ENCODE peak calls at places on chromosomes 6 and 20, in ten cellular contexts. U is kidney, T is transverse colon, O is H9, V is OCI-LY7, P is IMR-90, D is right lobe of liver, Q is left lung, Y is left ventricle myocardium inferior, J is GM23248. H is an unnamed sample. For H3K9me3 and H3K4me1, the result is how much of the 10 kb centered on the place peaks cover.

GRCh38 chr6:1481326-1481725 is 92.0 kb downstream of the FOXF2 start:
- DNase-seq in Y (no peak), P (peak), J (peak), O (no peak), V (no peak), T (no peak), U (no peak), Q (no peak), D (peak), H (no peak)

GRCh38 chr6:47669684-47670515 is 28.5 kb upstream of the ADGRF4 start:
- DNase-seq in Q (no peak), D (no peak), T (no peak), U (no peak), V (no peak), Y (no peak), O (no peak), J (peak), P (no peak), H (no peak)

GRCh38 chr20:53077373-53078205 is 105.4 kb downstream of the TSHZ2 start:
- DNase-seq in U (no peak), Q (no peak), O (no peak), D (peak), Y (no peak), V (no peak), P (no peak), T (no peak), J (peak), H (no peak)

GRCh38 chr20:63325021-63325471 is 32.1 kb downstream of the COL20A1 start:
- DNase-seq in U (peak), J (no peak), Q (peak), P (no peak), Y (no peak), T (no peak), V (no peak), D (no peak), O (no peak), H (no peak)

GRCh38 chr6:154861825-154862224 is 128.6 kb downstream of the SCAF8 start:
- DNase-seq in V (no peak), U (no peak), P (no peak), D (no peak), O (no peak), Q (no peak), Y (no peak), J (no peak), T (no peak), H (no peak)

GRCh38 chr6:11718031-11718430 is 60.6 kb downstream of the ADTRP start:
- DNase-seq in T (no peak), D (no peak), U (no peak), J (no peak), Q (no peak), Y (no peak), V (no peak), O (no peak), P (no peak), H (no peak)

GRCh38 chr20:48776306-48776705 is 51.5 kb downstream of the PREX1 start:
- DNase-seq in T (no peak), P (peak), D (no peak), Y (no peak), J (peak), O (no peak), U (no peak), V (no peak), Q (peak), H (no peak)

GRCh38 chr6:47938411-47938810 is 156.6 kb downstream of the OPN5 start:
- DNase-seq in P (no peak), J (no peak), V (no peak), O (no peak), Q (no peak), D (no peak), Y (no peak), U (no peak), T (no peak), H (no peak)

GRCh38 chr6:7389162-7389450 is 436 bp downstream of the CAGE1 start:
- DNase-seq in D (no peak), P (peak), O (no peak), V (no peak), J (peak), T (no peak), U (no peak), Q (no peak), Y (no peak), H (no peak)

GRCh38 chr6:166435574-166435973 is 52.8 kb upstream of the MPC1 start:
- DNase-seq in O (peak), D (no peak), J (peak), V (no peak), T (peak), U (no peak), P (no peak), Y (peak), Q (no peak), H (no peak)

GRCh38 chr6:36358235-36358915 is 21.7 kb upstream of the BNIP5 start:
- DNase-seq in Q (no peak), P (peak), T (no peak), O (no peak), Y (no peak), U (peak), J (no peak), V (no peak), D (no peak), H (no peak)

GRCh38 chr6:166691741-166692140 is 64.7 kb upstream of the RPS6KA2 start:
- DNase-seq in J (no peak), O (no peak), T (no peak), Y (no peak), U (no peak), Q (no peak), D (no peak), P (no peak), V (no peak), H (no peak)

GRCh38 chr6:2739335-2739734 is 11.4 kb downstream of the MYLK4 start:
- DNase-seq in D (no peak), J (peak), Y (no peak), O (no peak), T (no peak), P (peak), U (no peak), Q (no peak), V (no peak), H (no peak)

GRCh38 chr6:73073238-73073637 is 152.1 kb downstream of the KHDC1L start:
- DNase-seq in V (no peak), P (no peak), J (peak), Y (no peak), U (no peak), Q (no peak), D (no peak), O (no peak), T (no peak), H (no peak)

GRCh38 chr20:63657937-63658748 is at the start of gene RTEL1:
- DNase-seq in O (peak), U (peak), Q (peak), V (peak), J (peak), P (peak), T (peak), Y (peak), D (peak), H (no peak)

GRCh38 chr20:4508773-4509172 is 212.9 kb upstream of the PRND start:
- DNase-seq in Q (no peak), U (no peak), J (no peak), Y (no peak), D (no peak), V (no peak), T (no peak), P (no peak), O (no peak), H (no peak)

GRCh38 chr6:167831281-167831680 is 4.6 kb downstream of the AFDN start:
- DNase-seq in Q (no peak), V (no peak), U (no peak), J (no peak), D (no peak), P (peak), O (no peak), T (no peak), Y (no peak), H (no peak)

GRCh38 chr6:3159805-3160781 is 2.7 kb upstream of the TUBB2A start:
- DNase-seq in Q (no peak), P (no peak), J (no peak), Y (no peak), T (peak), U (peak), V (peak), O (peak), D (no peak), H (no peak)

GRCh38 chr6:42692151-42692911 is 30.1 kb downstream of the PRPH2 start:
- DNase-seq in J (peak), Y (no peak), U (no peak), P (peak), V (no peak), D (peak), Q (no peak), O (no peak), T (no peak), H (no peak)

GRCh38 chr6:16999486-17000436 is 102.1 kb upstream of the STMND1 start:
- DNase-seq in Y (no peak), O (no peak), Q (no peak), J (peak), U (no peak), P (peak), D (no peak), V (no peak), T (no peak), H (no peak)

GRCh38 chr6:5398530-5398929 is 137.2 kb downstream of the FARS2 start:
- DNase-seq in J (peak), D (no peak), V (peak), Y (no peak), U (no peak), P (peak), Q (no peak), T (no peak), O (no peak), H (no peak)

GRCh38 chr6:106309766-106310373 is 15.7 kb downstream of the ATG5 start:
- DNase-seq in J (peak), T (no peak), Y (no peak), D (no peak), Q (no peak), V (no peak), U (no peak), O (no peak), P (peak), H (no peak)

GRCh38 chr6:168216139-168216538 is 103.4 kb downstream of the DACT2 start:
- DNase-seq in Y (no peak), T (no peak), J (no peak), P (no peak), V (no peak), O (peak), Q (no peak), D (no peak), U (no peak), H (no peak)

GRCh38 chr20:8057871-8058270 is 38.3 kb upstream of the TMX4 start:
- DNase-seq in O (no peak), Q (no peak), D (no peak), J (no peak), U (no peak), V (peak), P (no peak), T (no peak), Y (no peak), H (no peak)

GRCh38 chr6:5583528-5583927 is 322.2 kb downstream of the FARS2 start:
- DNase-seq in O (no peak), U (no peak), D (no peak), Q (no peak), V (no peak), P (no peak), Y (no peak), J (no peak), T (no peak), H (no peak)

GRCh38 chr6:105740946-105741605 is 338.2 kb upstream of the PREP start:
- DNase-seq in V (peak), P (peak), O (no peak), D (no peak), J (peak), U (no peak), T (no peak), Q (no peak), Y (no peak), H (no peak)

GRCh38 chr6:170137911-170138910 is 152.7 kb downstream of the DLL1 start:
- DNase-seq in P (no peak), V (no peak), D (peak), Y (no peak), J (no peak), T (no peak), U (peak), O (no peak), Q (peak), H (no peak)

GRCh38 chr6:170142559-170142958 is 148.3 kb downstream of the DLL1 start:
- DNase-seq in Y (no peak), T (no peak), Q (no peak), D (no peak), V (no peak), J (no peak), O (no peak), U (no peak), P (no peak), H (no peak)

GRCh38 chr6:170137176-170137891 is 153.5 kb downstream of the DLL1 start:
- DNase-seq in O (peak), P (no peak), T (peak), U (peak), Q (no peak), D (peak), J (peak), Y (peak), V (no peak), H (no peak)

GRCh38 chr6:170139531-170139930 is 151.3 kb downstream of the DLL1 start:
- DNase-seq in T (no peak), O (no peak), U (no peak), D (peak), P (no peak), Y (no peak), J (no peak), V (no peak), Q (peak), H (no peak)

GRCh38 chr6:170140129-170140528 is 150.7 kb downstream of the DLL1 start:
- DNase-seq in V (no peak), O (no peak), T (no peak), Q (no peak), Y (no peak), J (no peak), D (no peak), P (no peak), U (no peak), H (no peak)
- H3K9me3 ChIP-seq in V (under half), O (under half), T (under half), Q (under half), Y (under half), J (under half), D (under half), P (under half), U (under half), H (under half)

DNA sequence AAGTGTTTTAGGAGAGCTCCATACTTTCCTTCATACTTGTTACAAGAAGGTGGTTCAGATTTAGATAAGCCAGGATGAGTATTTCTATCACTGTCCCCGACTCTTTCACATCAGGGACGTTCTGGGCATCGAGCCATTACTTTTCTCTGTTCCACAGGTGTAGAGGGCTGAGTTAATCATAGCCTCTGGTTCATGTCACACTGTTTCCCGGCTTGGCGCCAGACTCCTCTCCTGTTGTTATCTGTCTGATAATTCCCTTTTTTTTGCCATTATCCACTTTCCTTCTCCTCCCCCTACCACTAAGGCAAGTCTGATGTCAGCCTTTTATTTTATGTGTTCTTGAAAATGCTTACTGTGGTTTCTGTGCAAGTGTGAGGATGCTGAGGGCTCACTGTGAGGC is 593.4 kb downstream of the UTRN start:
- DNase-seq in Q (no peak), O (no peak), D (no peak), J (no peak), U (no peak), V (no peak), Y (no peak), P (no peak), T (no peak), H (no peak)
- H3K4me1 ChIP-seq in Q (under half), O (under half), D (under half), J (under half), U (under half), V (under half), Y (under half), P (under half), T (under half), H (under half)

DNA sequence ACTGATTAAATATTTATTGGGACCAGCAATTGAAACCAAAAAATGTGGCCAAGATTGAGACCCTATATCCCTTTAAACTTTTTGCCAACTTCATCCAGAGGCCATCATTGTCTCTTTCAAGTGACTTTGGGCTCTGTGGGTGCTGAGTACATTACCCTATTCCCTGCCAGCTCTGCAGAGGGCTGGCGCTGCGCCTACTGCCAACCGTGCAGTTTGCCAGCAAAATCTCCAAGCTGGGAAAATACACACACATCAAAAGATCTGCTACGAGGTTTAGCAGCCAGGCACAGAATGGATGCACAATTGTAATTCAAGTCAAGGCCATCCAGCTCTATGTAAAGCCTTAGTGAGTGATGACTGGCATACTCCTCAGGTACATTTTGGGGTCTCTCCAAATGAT is 125.0 kb downstream of the CBLN4 start:
- DNase-seq in Q (no peak), T (peak), D (peak), P (no peak), U (no peak), J (no peak), V (no peak), Y (no peak), O (no peak), H (no peak)
- H3K9me3 ChIP-seq in Q (under half), T (under half), D (under half), P (under half), U (under half), J (under half), V (under half), Y (under half), O (half or more), H (under half)

DNA sequence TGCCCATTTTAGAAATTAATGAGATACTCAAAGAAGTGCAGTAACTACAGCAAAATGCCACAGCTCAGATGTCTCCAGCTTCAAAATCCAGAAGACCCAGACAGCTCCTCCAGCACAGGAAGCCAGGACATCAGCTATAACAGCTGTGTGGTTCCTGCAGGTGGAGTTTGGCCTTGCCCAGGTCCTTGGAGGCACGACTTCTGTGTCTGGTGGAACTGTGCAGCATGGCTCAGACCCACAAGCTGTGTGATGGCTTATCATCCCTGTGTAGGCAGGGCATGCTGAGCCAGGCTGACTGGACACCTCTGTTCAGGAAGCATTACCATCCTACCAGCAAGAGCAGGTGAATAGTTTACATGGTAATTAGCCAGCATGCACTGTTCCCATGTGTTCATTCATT is 26.5 kb upstream of the CD93 start:
- DNase-seq in O (no peak), Y (no peak), U (peak), V (no peak), D (no peak), J (no peak), P (no peak), Q (no peak), T (no peak), H (no peak)
- H3K4me1 ChIP-seq in O (under half), Y (under half), U (under half), V (under half), D (under half), J (under half), P (under half), Q (half or more), T (under half), H (under half)

H was measured in vagina.